ENCODE peak calls at places on chromosomes 16 and 17, in four cellular contexts. S, P, V and W are unnamed samples.

GRCh38 chr16:2205104-2205966 is at the start of gene MLST8:
- DNase-seq in S (peak; percentile 75), P (peak; percentile 68), V (peak; percentile 94), W (peak; percentile 83)

GRCh38 chr17:44102845-44103622 is 20.4 kb downstream of the HDAC5 start:
- DNase-seq in S (no peak), P (no peak), V (no peak), W (no peak)

GRCh38 chr16:27204232-27204915 is 1.0 kb downstream of the KDM8 start:
- DNase-seq in S (no peak), P (no peak), V (no peak), W (peak; percentile 23)

GRCh38 chr17:22506231-22506630 is 813.9 kb downstream of the KCNJ18 start:
- DNase-seq in S (no peak), P (no peak), V (no peak), W (no peak)

GRCh38 chr17:28967240-28968135 is 16.2 kb upstream of the PHF12 start:
- DNase-seq in S (no peak), P (no peak), V (no peak), W (no peak)

GRCh38 chr16:28845173-28846079 is 722 bp downstream of the TUFM start:
- DNase-seq in S (peak; percentile 62), P (no peak), V (peak; percentile 35), W (peak; percentile 75)

GRCh38 chr17:39652635-39653315 is 12.4 kb upstream of the TCAP start:
- DNase-seq in S (no peak), P (no peak), V (no peak), W (no peak)

GRCh38 chr16:57855188-57855587 is 52.9 kb upstream of the KIFC3 start:
- DNase-seq in S (no peak), P (no peak), V (no peak), W (no peak)

GRCh38 chr17:14301761-14302401 is 1.0 kb downstream of the HS3ST3B1 start:
- DNase-seq in S (no peak), P (no peak), V (no peak), W (peak; percentile 52)

GRCh38 chr17:41308918-41309359 is at the start of gene KRTAP16-1:
- DNase-seq in S (no peak), P (no peak), V (no peak), W (no peak)

GRCh38 chr16:21026846-21027245 is 123.8 kb downstream of the DNAH3 start:
- DNase-seq in S (no peak), P (no peak), V (no peak), W (no peak)

GRCh38 chr17:2928294-2928890 is 132.2 kb downstream of the RAP1GAP2 start:
- DNase-seq in S (no peak), P (no peak), V (no peak), W (no peak)

GRCh38 chr17:9522074-9522473 is 53.5 kb downstream of the STX8 start:
- DNase-seq in S (peak; percentile 54), P (no peak), V (peak; percentile 39), W (peak; percentile 62)

GRCh38 chr17:72422505-72423285 is 301.9 kb downstream of the SOX9 start:
- DNase-seq in S (peak; percentile 99), P (no peak), V (no peak), W (no peak)

GRCh38 chr17:29772981-29773380 is 150.3 kb upstream of the CORO6 start:
- DNase-seq in S (no peak), P (no peak), V (no peak), W (no peak)

GRCh38 chr16:81571592-81572230 is 127.1 kb downstream of the CMIP start:
- DNase-seq in S (no peak), P (no peak), V (no peak), W (no peak)

GRCh38 chr17:16286947-16287562 is 66.2 kb downstream of the CENPV start:
- DNase-seq in S (no peak), P (no peak), V (no peak), W (no peak)

GRCh38 chr16:30896203-30896889 is at the start of gene CTF1:
- DNase-seq in S (peak; percentile 53), P (no peak), V (no peak), W (no peak)

GRCh38 chr17:61378658-61379456 is 20.8 kb upstream of the TBX2 start:
- DNase-seq in S (no peak), P (no peak), V (no peak), W (no peak)

GRCh38 chr16:29025218-29025617 is 40.4 kb downstream of the LAT start:
- DNase-seq in S (no peak), P (no peak), V (no peak), W (no peak)

GRCh38 chr17:36553459-36553858 is 8.7 kb downstream of the GGNBP2 start:
- DNase-seq in S (no peak), P (no peak), V (no peak), W (no peak)